ENCODE peak calls at places on chromosomes 4 and X, in six cellular contexts. W is neuronal stem cell; Y is breast epithelium; K is DND-41; O is fibroblast of lung; E is naive thymus-derived CD4-positive, alpha-beta T cell. A is an unnamed sample.

GRCh38 chrX:63747331-63747730 is 37.7 kb downstream of the ARHGEF9 start:
- DNase-seq in E (no peak), Y (no peak), O (peak; percentile 43), K (no peak), W (no peak), A (no peak)

GRCh38 chr4:118888666-118889312 is at the start of gene SYNPO2:
- DNase-seq in O (peak; percentile 84), E (peak; percentile 19), K (no peak), W (peak; percentile 66), Y (peak; percentile 88), A (peak; percentile 79)

GRCh38 chr4:80751200-80751599 is 279.3 kb upstream of the BMP3 start:
- DNase-seq in Y (no peak), O (no peak), K (no peak), E (no peak), W (no peak), A (no peak)

GRCh38 chr4:52643846-52644245 is 15.3 kb downstream of the USP46 start:
- DNase-seq in Y (peak; percentile 48), W (no peak), E (no peak), O (peak; percentile 57), K (no peak), A (peak; percentile 78)

GRCh38 chr4:78441786-78442185 is 109.8 kb upstream of the ANXA3 start:
- DNase-seq in K (no peak), W (no peak), Y (no peak), O (no peak), E (no peak), A (no peak)

GRCh38 chr4:88275949-88276515 is 8.3 kb downstream of the PPM1K start:
- DNase-seq in Y (no peak), W (no peak), K (no peak), O (no peak), E (no peak), A (no peak)

GRCh38 chr4:151436093-151436518 is 27.1 kb downstream of the FHIP1A start:
- DNase-seq in E (no peak), O (no peak), W (no peak), Y (no peak), K (no peak), A (no peak)

GRCh38 chr4:143773998-143774898 is 73.8 kb upstream of the FREM3 start:
- DNase-seq in W (peak; percentile 31), O (peak; percentile 64), K (peak; percentile 70), Y (no peak), E (peak; percentile 17), A (no peak)

GRCh38 chr4:74658114-74658513 is 136.2 kb downstream of the BTC start:
- DNase-seq in W (no peak), Y (no peak), O (no peak), K (no peak), E (no peak), A (no peak)

GRCh38 chr4:9762823-9763475 is 18.5 kb upstream of the DRD5 start:
- DNase-seq in Y (peak; percentile 61), W (peak; percentile 76), E (peak; percentile 30), K (peak; percentile 61), O (peak; percentile 72), A (no peak)

GRCh38 chrX:137194164-137194563 is 160.4 kb upstream of the GPR101 start:
- DNase-seq in K (peak; percentile 39), W (peak; percentile 33), O (peak; percentile 27), Y (no peak), E (peak; percentile 5), A (no peak)

GRCh38 chrX:46327229-46328081 is 217.8 kb downstream of the ZNF674 start:
- DNase-seq in K (no peak), E (no peak), W (peak; percentile 76), O (peak; percentile 3), Y (peak; percentile 61), A (no peak)

GRCh38 chr4:172707622-172708021 is 461.0 kb upstream of the GALNT7 start:
- DNase-seq in Y (no peak), E (no peak), K (no peak), O (no peak), W (no peak), A (no peak)
- H3K9me3 ChIP-seq in Y (peaks cover 6% of the 10 kb centered on the region), E (peaks cover 4% of the 10 kb centered on the region), K (no peaks in the 10 kb centered on the region), O (no peaks in the 10 kb centered on the region), W (peaks cover 17% of the 10 kb centered on the region), A (peaks cover 15% of the 10 kb centered on the region)

DNA sequence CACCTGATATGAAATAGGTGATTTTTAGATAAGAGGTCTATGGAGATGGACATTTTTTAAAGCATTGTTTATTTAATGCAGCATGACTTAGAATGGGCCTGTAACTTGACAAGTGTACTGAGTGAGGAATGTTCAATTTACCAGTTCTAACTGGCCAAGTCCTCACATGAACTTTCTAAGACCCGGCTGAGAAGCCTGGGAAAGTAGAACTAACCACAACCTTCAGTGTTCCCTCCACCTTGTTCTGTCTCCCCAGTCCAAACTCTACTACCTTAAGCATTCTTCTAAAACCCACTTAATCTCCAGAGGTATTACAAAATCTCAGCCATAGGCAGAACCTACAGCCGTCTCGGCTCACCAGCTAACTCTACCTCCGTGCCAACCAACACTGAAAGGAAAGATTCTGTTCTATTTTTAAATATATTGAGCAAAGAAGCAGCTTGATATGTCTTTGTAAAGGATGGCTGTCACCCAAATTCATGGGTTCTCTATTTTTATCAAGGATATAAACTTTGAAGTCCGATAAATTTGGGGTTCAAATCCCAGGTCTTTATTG is 6.8 kb downstream of the PPARGC1A start:
- DNase-seq in E (no peak), K (no peak), W (no peak), Y (no peak), O (no peak), A (no peak)
- H3K4me3 ChIP-seq in E (no peak overlapping the region), K (no peak overlapping the region), W (no peak overlapping the region), Y (no peak overlapping the region), O (no peak overlapping the region), A (peak overlapping the region; percentile 34)

DNA sequence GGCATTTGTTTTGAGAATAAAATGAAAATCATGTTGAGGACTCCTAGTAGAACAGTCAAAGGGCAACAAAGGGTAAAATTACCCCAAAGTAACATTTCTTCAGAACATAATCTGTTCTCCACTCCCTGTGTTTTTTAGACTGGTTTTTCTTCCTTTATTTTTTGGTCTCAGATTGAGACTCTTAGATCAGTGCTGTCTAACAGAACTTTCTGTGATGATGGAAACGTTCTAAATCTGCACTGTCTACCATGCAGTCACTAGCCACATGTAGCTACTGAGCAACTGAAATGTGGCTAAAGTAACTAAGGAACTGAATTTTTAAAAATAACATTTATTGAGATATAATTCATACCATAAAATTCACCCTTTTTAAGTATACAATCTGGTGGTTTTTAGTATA is 19.8 kb downstream of the CASK start:
- DNase-seq in K (no peak), E (no peak), O (no peak), W (no peak), Y (no peak), A (no peak)
- H3K9me3 ChIP-seq in K (peaks cover 9% of the 10 kb centered on the region), E (no peaks in the 10 kb centered on the region), O (no peaks in the 10 kb centered on the region), W (peaks cover 30% of the 10 kb centered on the region), Y (no peaks in the 10 kb centered on the region), A (peaks cover 14% of the 10 kb centered on the region)

DNA sequence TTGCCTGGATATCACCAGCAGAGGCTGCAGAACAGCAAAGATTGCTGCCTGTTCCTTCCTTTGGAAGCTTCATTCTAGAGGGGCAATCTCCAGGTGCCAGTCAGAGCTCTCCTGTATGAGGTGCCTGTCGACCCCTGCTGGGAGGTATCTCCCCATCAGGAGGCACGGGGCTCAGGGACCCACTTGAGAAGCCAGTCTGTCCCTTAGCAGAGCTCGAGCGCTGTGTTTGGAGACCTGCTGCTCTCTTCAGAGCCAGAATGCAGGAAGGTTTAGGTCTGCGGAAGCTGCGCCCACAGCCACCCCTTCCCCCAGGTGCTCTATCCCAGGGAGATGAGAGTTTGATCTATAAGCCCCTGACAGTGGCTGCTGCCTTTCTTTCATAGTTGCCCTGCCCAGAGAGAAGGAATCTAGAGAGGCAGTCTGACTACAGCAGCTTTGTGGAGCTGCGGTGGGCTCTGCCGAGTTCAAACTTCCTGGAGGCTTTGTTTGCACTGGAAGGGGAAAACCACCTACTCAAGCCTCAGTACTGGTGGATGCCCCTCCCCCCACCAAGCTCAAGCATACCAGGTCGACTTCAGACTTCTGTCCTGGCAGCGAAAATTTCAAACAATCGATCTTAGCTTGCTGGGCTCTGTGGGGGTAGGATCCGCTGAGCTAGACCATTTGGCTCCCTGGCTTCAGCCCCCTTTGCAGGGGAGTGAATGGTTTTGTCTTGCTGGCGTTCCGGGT is 57.9 kb downstream of the DKK2 start:
- DNase-seq in W (no peak), Y (no peak), E (no peak), O (no peak), K (no peak), A (no peak)
- H3K4me3 ChIP-seq in W (no peak overlapping the region), Y (no peak overlapping the region), E (no peak overlapping the region), O (no peak overlapping the region), K (no peak overlapping the region), A (no peak overlapping the region)

GRCh38 chrX:67692246-67692645 is 148.4 kb downstream of the AR start:
- DNase-seq in W (no peak), K (no peak), Y (no peak), E (no peak), O (peak; percentile 24), A (no peak)
- H3K9me3 ChIP-seq in W (no peaks in the 10 kb centered on the region), K (no peaks in the 10 kb centered on the region), Y (no peaks in the 10 kb centered on the region), E (no peaks in the 10 kb centered on the region), O (no peaks in the 10 kb centered on the region), A (no peaks in the 10 kb centered on the region)

GRCh38 chr4:75819121-75819520 is 83.1 kb downstream of the PPEF2 start:
- DNase-seq in Y (no peak), E (no peak), O (no peak), K (no peak), W (no peak), A (no peak)
- H3K4me3 ChIP-seq in Y (no peak overlapping the region), E (no peak overlapping the region), O (no peak overlapping the region), K (no peak overlapping the region), W (no peak overlapping the region), A (no peak overlapping the region)

DNA sequence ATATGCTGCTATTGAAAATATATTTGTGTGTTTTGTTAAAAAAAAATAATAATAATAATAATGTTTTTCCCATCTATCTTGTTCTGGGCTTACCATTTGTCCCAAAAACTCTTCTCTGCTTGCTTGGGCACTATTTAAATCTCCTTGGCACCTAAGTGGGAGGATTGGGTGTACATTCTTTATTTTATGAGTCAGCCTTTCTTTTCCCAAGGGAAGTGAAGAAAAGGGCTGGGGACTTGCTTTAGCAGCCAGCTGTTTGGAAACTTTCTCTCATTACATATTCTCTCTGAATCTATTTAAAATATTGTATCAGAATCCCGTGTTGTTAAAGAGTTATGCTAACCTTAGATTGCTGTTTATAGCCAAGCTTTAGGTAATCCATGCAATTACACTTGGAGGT is 2332.4 kb downstream of the ARAP2 start:
- DNase-seq in K (no peak), Y (no peak), O (no peak), W (no peak), E (no peak), A (no peak)
- H3K9me3 ChIP-seq in K (peaks cover 38% of the 10 kb centered on the region), Y (no peaks in the 10 kb centered on the region), O (no peaks in the 10 kb centered on the region), W (peaks cover 8% of the 10 kb centered on the region), E (no peaks in the 10 kb centered on the region), A (no peaks in the 10 kb centered on the region)

A was measured in psoas muscle.